ENCODE peak calls at places on chromosome 9, in ten cellular contexts. One of them, this sample, is unnamed.
A peak's percentile ranks its signal among the peaks of the same experiment; 100 is the strongest.

GRCh38 chr9:120867676-120868338 is 9.2 kb downstream of the PHF19 start:
- DNase-seq in CD4-positive, CD25-positive, alpha-beta regulatory T cell: no peak
- DNase-seq in NCI-H1417 treated with DMSO at 0.1 percent for 48 hours: no peak
- DNase-seq in CD8-positive, alpha-beta memory T cell: no peak
- DNase-seq in heart right ventricle: no peak
- DNase-seq in colonic mucosa: no peak
- DNase-seq in choroid plexus epithelial cell: no peak
- DNase-seq in GM10248: no peak
- DNase-seq in tibial artery: peak; percentile 66
- DNase-seq in NCI-H82: no peak
- DNase-seq in this sample: no peak

GRCh38 chr9:95084254-95084934 is 233.1 kb downstream of the FANCC start:
- DNase-seq in CD4-positive, CD25-positive, alpha-beta regulatory T cell: no peak
- DNase-seq in colonic mucosa: no peak
- DNase-seq in CD8-positive, alpha-beta memory T cell: no peak
- DNase-seq in heart right ventricle: no peak
- DNase-seq in tibial artery: peak; percentile 89
- DNase-seq in NCI-H82: no peak
- DNase-seq in choroid plexus epithelial cell: no peak
- DNase-seq in GM10248: no peak
- DNase-seq in NCI-H1417 treated with DMSO at 0.1 percent for 48 hours: no peak
- DNase-seq in this sample: no peak

GRCh38 chr9:71760901-71761300 is 7.4 kb downstream of the CEMIP2 start:
- DNase-seq in NCI-H1417 treated with DMSO at 0.1 percent for 48 hours: no peak
- DNase-seq in NCI-H82: no peak
- DNase-seq in choroid plexus epithelial cell: no peak
- DNase-seq in CD8-positive, alpha-beta memory T cell: no peak
- DNase-seq in CD4-positive, CD25-positive, alpha-beta regulatory T cell: no peak
- DNase-seq in colonic mucosa: peak; percentile 60
- DNase-seq in tibial artery: no peak
- DNase-seq in heart right ventricle: no peak
- DNase-seq in GM10248: no peak
- DNase-seq in this sample: no peak

GRCh38 chr9:112278152-112278551 is 55.3 kb downstream of the PTBP3 start:
- DNase-seq in colonic mucosa: no peak
- DNase-seq in NCI-H82: no peak
- DNase-seq in CD4-positive, CD25-positive, alpha-beta regulatory T cell: no peak
- DNase-seq in CD8-positive, alpha-beta memory T cell: no peak
- DNase-seq in NCI-H1417 treated with DMSO at 0.1 percent for 48 hours: no peak
- DNase-seq in choroid plexus epithelial cell: no peak
- DNase-seq in tibial artery: no peak
- DNase-seq in heart right ventricle: no peak
- DNase-seq in GM10248: no peak
- DNase-seq in this sample: no peak

GRCh38 chr9:111896942-111897830 is 572 bp downstream of the UGCG start:
- DNase-seq in tibial artery: peak; percentile 83
- DNase-seq in GM10248: peak; percentile 34
- DNase-seq in NCI-H1417 treated with DMSO at 0.1 percent for 48 hours: no peak
- DNase-seq in CD4-positive, CD25-positive, alpha-beta regulatory T cell: peak; percentile 78
- DNase-seq in choroid plexus epithelial cell: no peak
- DNase-seq in heart right ventricle: peak; percentile 69
- DNase-seq in NCI-H82: peak; percentile 77
- DNase-seq in colonic mucosa: peak; percentile 73
- DNase-seq in CD8-positive, alpha-beta memory T cell: peak; percentile 73
- DNase-seq in this sample: peak; percentile 89

GRCh38 chr9:124084087-124084486 is 72.5 kb downstream of the LHX2 start:
- DNase-seq in GM10248: no peak
- DNase-seq in colonic mucosa: no peak
- DNase-seq in choroid plexus epithelial cell: no peak
- DNase-seq in tibial artery: no peak
- DNase-seq in CD8-positive, alpha-beta memory T cell: no peak
- DNase-seq in CD4-positive, CD25-positive, alpha-beta regulatory T cell: no peak
- DNase-seq in NCI-H82: no peak
- DNase-seq in heart right ventricle: no peak
- DNase-seq in NCI-H1417 treated with DMSO at 0.1 percent for 48 hours: no peak
- DNase-seq in this sample: no peak

GRCh38 chr9:79817469-79818004 is 245.8 kb downstream of the TLE4 start:
- DNase-seq in choroid plexus epithelial cell: no peak
- DNase-seq in NCI-H1417 treated with DMSO at 0.1 percent for 48 hours: no peak
- DNase-seq in colonic mucosa: no peak
- DNase-seq in NCI-H82: no peak
- DNase-seq in CD4-positive, CD25-positive, alpha-beta regulatory T cell: peak; percentile 43
- DNase-seq in heart right ventricle: no peak
- DNase-seq in tibial artery: no peak
- DNase-seq in CD8-positive, alpha-beta memory T cell: no peak
- DNase-seq in GM10248: peak; percentile 38
- DNase-seq in this sample: no peak

GRCh38 chr9:15622596-15622995 is 69.8 kb downstream of the CCDC171 start:
- DNase-seq in GM10248: no peak
- DNase-seq in CD8-positive, alpha-beta memory T cell: no peak
- DNase-seq in heart right ventricle: no peak
- DNase-seq in NCI-H82: no peak
- DNase-seq in colonic mucosa: no peak
- DNase-seq in CD4-positive, CD25-positive, alpha-beta regulatory T cell: no peak
- DNase-seq in choroid plexus epithelial cell: peak; percentile 62
- DNase-seq in tibial artery: no peak
- DNase-seq in NCI-H1417 treated with DMSO at 0.1 percent for 48 hours: no peak
- DNase-seq in this sample: no peak

GRCh38 chr9:101477736-101478135 is 42.2 kb upstream of the ALDOB start:
- DNase-seq in CD8-positive, alpha-beta memory T cell: no peak
- DNase-seq in tibial artery: no peak
- DNase-seq in GM10248: no peak
- DNase-seq in colonic mucosa: no peak
- DNase-seq in NCI-H1417 treated with DMSO at 0.1 percent for 48 hours: no peak
- DNase-seq in heart right ventricle: no peak
- DNase-seq in CD4-positive, CD25-positive, alpha-beta regulatory T cell: no peak
- DNase-seq in choroid plexus epithelial cell: peak; percentile 51
- DNase-seq in NCI-H82: no peak
- DNase-seq in this sample: no peak

GRCh38 chr9:96418920-96419690 is 935 bp upstream of the ZNF367 start:
- DNase-seq in CD8-positive, alpha-beta memory T cell: peak; percentile 67
- DNase-seq in choroid plexus epithelial cell: peak; percentile 33
- DNase-seq in GM10248: peak; percentile 68
- DNase-seq in NCI-H82: peak; percentile 86
- DNase-seq in CD4-positive, CD25-positive, alpha-beta regulatory T cell: peak; percentile 86
- DNase-seq in tibial artery: peak; percentile 88
- DNase-seq in heart right ventricle: peak; percentile 84
- DNase-seq in NCI-H1417 treated with DMSO at 0.1 percent for 48 hours: peak; percentile 63
- DNase-seq in colonic mucosa: peak; percentile 82
- DNase-seq in this sample: peak; percentile 86

GRCh38 chr9:114657705-114658104 is at the start of gene TEX53:
- DNase-seq in NCI-H82: no peak
- DNase-seq in colonic mucosa: no peak
- DNase-seq in NCI-H1417 treated with DMSO at 0.1 percent for 48 hours: no peak
- DNase-seq in tibial artery: no peak
- DNase-seq in GM10248: no peak
- DNase-seq in CD8-positive, alpha-beta memory T cell: no peak
- DNase-seq in heart right ventricle: no peak
- DNase-seq in choroid plexus epithelial cell: no peak
- DNase-seq in CD4-positive, CD25-positive, alpha-beta regulatory T cell: no peak
- DNase-seq in this sample: no peak

GRCh38 chr9:21782207-21782606 is 20.2 kb upstream of the MTAP start:
- DNase-seq in colonic mucosa: no peak
- DNase-seq in NCI-H1417 treated with DMSO at 0.1 percent for 48 hours: no peak
- DNase-seq in NCI-H82: no peak
- DNase-seq in heart right ventricle: no peak
- DNase-seq in CD8-positive, alpha-beta memory T cell: no peak
- DNase-seq in tibial artery: no peak
- DNase-seq in choroid plexus epithelial cell: no peak
- DNase-seq in CD4-positive, CD25-positive, alpha-beta regulatory T cell: no peak
- DNase-seq in GM10248: no peak
- DNase-seq in this sample: no peak

GRCh38 chr9:16119861-16120641 is 567.2 kb downstream of the CCDC171 start:
- DNase-seq in NCI-H1417 treated with DMSO at 0.1 percent for 48 hours: no peak
- DNase-seq in colonic mucosa: no peak
- DNase-seq in heart right ventricle: no peak
- DNase-seq in choroid plexus epithelial cell: peak; percentile 92
- DNase-seq in NCI-H82: no peak
- DNase-seq in CD4-positive, CD25-positive, alpha-beta regulatory T cell: no peak
- DNase-seq in tibial artery: no peak
- DNase-seq in CD8-positive, alpha-beta memory T cell: no peak
- DNase-seq in GM10248: no peak
- DNase-seq in this sample: no peak

GRCh38 chr9:123111977-123112869 is 78.8 kb downstream of the GPR21 start:
- DNase-seq in NCI-H1417 treated with DMSO at 0.1 percent for 48 hours: no peak
- DNase-seq in colonic mucosa: no peak
- DNase-seq in NCI-H82: no peak
- DNase-seq in choroid plexus epithelial cell: peak; percentile 16
- DNase-seq in tibial artery: no peak
- DNase-seq in GM10248: no peak
- DNase-seq in CD8-positive, alpha-beta memory T cell: no peak
- DNase-seq in heart right ventricle: peak; percentile 25
- DNase-seq in CD4-positive, CD25-positive, alpha-beta regulatory T cell: peak; percentile 43
- DNase-seq in this sample: no peak

GRCh38 chr9:114671605-114672004 is 10.4 kb downstream of the TEX48 start:
- DNase-seq in GM10248: no peak
- DNase-seq in NCI-H82: no peak
- DNase-seq in choroid plexus epithelial cell: no peak
- DNase-seq in colonic mucosa: no peak
- DNase-seq in tibial artery: no peak
- DNase-seq in CD4-positive, CD25-positive, alpha-beta regulatory T cell: no peak
- DNase-seq in NCI-H1417 treated with DMSO at 0.1 percent for 48 hours: no peak
- DNase-seq in CD8-positive, alpha-beta memory T cell: no peak
- DNase-seq in heart right ventricle: no peak
- DNase-seq in this sample: no peak

GRCh38 chr9:3124006-3124405 is 280.1 kb upstream of the PUM3 start:
- DNase-seq in colonic mucosa: no peak
- DNase-seq in tibial artery: no peak
- DNase-seq in NCI-H82: no peak
- DNase-seq in choroid plexus epithelial cell: no peak
- DNase-seq in heart right ventricle: no peak
- DNase-seq in CD8-positive, alpha-beta memory T cell: no peak
- DNase-seq in GM10248: no peak
- DNase-seq in CD4-positive, CD25-positive, alpha-beta regulatory T cell: no peak
- DNase-seq in NCI-H1417 treated with DMSO at 0.1 percent for 48 hours: no peak
- DNase-seq in this sample: no peak

GRCh38 chr9:104087894-104088293 is 6.2 kb upstream of the SMC2 start:
- DNase-seq in heart right ventricle: no peak
- DNase-seq in GM10248: no peak
- DNase-seq in NCI-H1417 treated with DMSO at 0.1 percent for 48 hours: no peak
- DNase-seq in colonic mucosa: no peak
- DNase-seq in CD8-positive, alpha-beta memory T cell: no peak
- DNase-seq in tibial artery: no peak
- DNase-seq in NCI-H82: no peak
- DNase-seq in CD4-positive, CD25-positive, alpha-beta regulatory T cell: no peak
- DNase-seq in choroid plexus epithelial cell: no peak
- DNase-seq in this sample: no peak

GRCh38 chr9:115204827-115205506 is 87.0 kb upstream of the TNC start:
- DNase-seq in NCI-H1417 treated with DMSO at 0.1 percent for 48 hours: no peak
- DNase-seq in NCI-H82: no peak
- DNase-seq in CD4-positive, CD25-positive, alpha-beta regulatory T cell: peak; percentile 12
- DNase-seq in choroid plexus epithelial cell: peak; percentile 90
- DNase-seq in heart right ventricle: no peak
- DNase-seq in GM10248: peak; percentile 20
- DNase-seq in CD8-positive, alpha-beta memory T cell: no peak
- DNase-seq in colonic mucosa: no peak
- DNase-seq in tibial artery: no peak
- DNase-seq in this sample: no peak

GRCh38 chr9:121285835-121286687 is 18.1 kb downstream of the GSN start:
- DNase-seq in colonic mucosa: peak; percentile 64
- DNase-seq in choroid plexus epithelial cell: peak; percentile 65
- DNase-seq in CD8-positive, alpha-beta memory T cell: no peak
- DNase-seq in NCI-H1417 treated with DMSO at 0.1 percent for 48 hours: no peak
- DNase-seq in NCI-H82: peak; percentile 34
- DNase-seq in GM10248: no peak
- DNase-seq in tibial artery: peak; percentile 92
- DNase-seq in CD4-positive, CD25-positive, alpha-beta regulatory T cell: no peak
- DNase-seq in heart right ventricle: peak; percentile 70
- DNase-seq in this sample: peak; percentile 59

GRCh38 chr9:33202552-33203300 is 35.6 kb upstream of the B4GALT1 start:
- DNase-seq in choroid plexus epithelial cell: peak; percentile 91
- DNase-seq in tibial artery: no peak
- DNase-seq in colonic mucosa: no peak
- DNase-seq in CD4-positive, CD25-positive, alpha-beta regulatory T cell: peak; percentile 43
- DNase-seq in CD8-positive, alpha-beta memory T cell: peak; percentile 56
- DNase-seq in NCI-H1417 treated with DMSO at 0.1 percent for 48 hours: no peak
- DNase-seq in GM10248: peak; percentile 79
- DNase-seq in NCI-H82: no peak
- DNase-seq in heart right ventricle: peak; percentile 60
- DNase-seq in this sample: no peak

This sample was measured in D341Med.